ENCODE peak calls at places on chromosomes 16 and 17, in seven cellular contexts. One of them, this sample, is unnamed.

GRCh38 chr17:52158450-52159042 is at the start of gene CA10:
- DNase-seq in choroid plexus epithelial cell: no peak
- DNase-seq in heart left ventricle: no peak
- DNase-seq in GM06990: no peak
- DNase-seq in Peyer's patch: no peak
- DNase-seq in right atrium auricular region: no peak
- DNase-seq in IMR-90: no peak
- DNase-seq in this sample: no peak

GRCh38 chr16:1794221-1794871 is 841 bp upstream of the IGFALS start:
- DNase-seq in Peyer's patch: no peak
- DNase-seq in IMR-90: no peak
- DNase-seq in GM06990: peak
- DNase-seq in choroid plexus epithelial cell: no peak
- DNase-seq in heart left ventricle: peak
- DNase-seq in right atrium auricular region: no peak
- DNase-seq in this sample: no peak

GRCh38 chr17:42111901-42112551 is 488 bp downstream of the DHX58 start:
- DNase-seq in heart left ventricle: no peak
- DNase-seq in GM06990: no peak
- DNase-seq in Peyer's patch: no peak
- DNase-seq in right atrium auricular region: no peak
- DNase-seq in choroid plexus epithelial cell: peak
- DNase-seq in IMR-90: peak
- DNase-seq in this sample: peak

GRCh38 chr16:85329059-85329812 is 217.0 kb upstream of the CIBAR2 start:
- DNase-seq in heart left ventricle: no peak
- DNase-seq in GM06990: no peak
- DNase-seq in Peyer's patch: no peak
- DNase-seq in IMR-90: peak
- DNase-seq in right atrium auricular region: no peak
- DNase-seq in choroid plexus epithelial cell: peak
- DNase-seq in this sample: no peak

GRCh38 chr17:31900877-31901276 is 631 bp downstream of the UTP6 start:
- DNase-seq in heart left ventricle: no peak
- DNase-seq in GM06990: no peak
- DNase-seq in Peyer's patch: no peak
- DNase-seq in right atrium auricular region: no peak
- DNase-seq in choroid plexus epithelial cell: peak
- DNase-seq in IMR-90: peak
- DNase-seq in this sample: no peak

GRCh38 chr17:50170662-50171370 is 5.0 kb downstream of the SGCA start:
- DNase-seq in Peyer's patch: no peak
- DNase-seq in GM06990: no peak
- DNase-seq in IMR-90: no peak
- DNase-seq in choroid plexus epithelial cell: no peak
- DNase-seq in right atrium auricular region: no peak
- DNase-seq in heart left ventricle: peak
- DNase-seq in this sample: no peak

GRCh38 chr17:63075969-63076368 is 109.9 kb downstream of the TANC2 start:
- DNase-seq in IMR-90: peak
- DNase-seq in heart left ventricle: no peak
- DNase-seq in right atrium auricular region: no peak
- DNase-seq in choroid plexus epithelial cell: no peak
- DNase-seq in GM06990: no peak
- DNase-seq in Peyer's patch: no peak
- DNase-seq in this sample: no peak

GRCh38 chr16:11129378-11129781 is 126.6 kb downstream of the SOCS1 start:
- DNase-seq in heart left ventricle: no peak
- DNase-seq in IMR-90: no peak
- DNase-seq in Peyer's patch: no peak
- DNase-seq in GM06990: no peak
- DNase-seq in right atrium auricular region: no peak
- DNase-seq in choroid plexus epithelial cell: no peak
- DNase-seq in this sample: no peak

GRCh38 chr16:68367034-68367433 is 56.2 kb downstream of the PRMT7 start:
- DNase-seq in IMR-90: peak
- DNase-seq in heart left ventricle: no peak
- DNase-seq in choroid plexus epithelial cell: peak
- DNase-seq in right atrium auricular region: no peak
- DNase-seq in Peyer's patch: peak
- DNase-seq in GM06990: no peak
- DNase-seq in this sample: peak

GRCh38 chr17:2123467-2124251 is 68.8 kb downstream of the HIC1 start:
- DNase-seq in Peyer's patch: no peak
- DNase-seq in GM06990: peak
- DNase-seq in IMR-90: peak
- DNase-seq in right atrium auricular region: no peak
- DNase-seq in choroid plexus epithelial cell: peak
- DNase-seq in heart left ventricle: peak
- DNase-seq in this sample: no peak

GRCh38 chr17:51119415-51120356 is 982 bp downstream of the SPAG9 start:
- DNase-seq in heart left ventricle: no peak
- DNase-seq in right atrium auricular region: peak
- DNase-seq in choroid plexus epithelial cell: peak
- DNase-seq in Peyer's patch: peak
- DNase-seq in GM06990: peak
- DNase-seq in IMR-90: peak
- DNase-seq in this sample: peak

GRCh38 chr16:71811261-71811803 is 2.7 kb upstream of the AP1G1 start:
- DNase-seq in choroid plexus epithelial cell: peak
- DNase-seq in GM06990: no peak
- DNase-seq in heart left ventricle: no peak
- DNase-seq in IMR-90: peak
- DNase-seq in right atrium auricular region: no peak
- DNase-seq in Peyer's patch: no peak
- DNase-seq in this sample: no peak

GRCh38 chr17:19016881-19017280 is 12.3 kb upstream of the FAM83G start:
- DNase-seq in IMR-90: no peak
- DNase-seq in choroid plexus epithelial cell: no peak
- DNase-seq in Peyer's patch: no peak
- DNase-seq in GM06990: no peak
- DNase-seq in heart left ventricle: no peak
- DNase-seq in right atrium auricular region: no peak
- DNase-seq in this sample: no peak

GRCh38 chr17:64212122-64212521 is 50.9 kb downstream of the TEX2 start:
- DNase-seq in choroid plexus epithelial cell: peak
- DNase-seq in right atrium auricular region: no peak
- DNase-seq in Peyer's patch: no peak
- DNase-seq in heart left ventricle: no peak
- DNase-seq in IMR-90: peak
- DNase-seq in GM06990: no peak
- DNase-seq in this sample: no peak

GRCh38 chr17:64125937-64126336 is 4.0 kb downstream of the ERN1 start:
- DNase-seq in right atrium auricular region: no peak
- DNase-seq in choroid plexus epithelial cell: no peak
- DNase-seq in GM06990: no peak
- DNase-seq in heart left ventricle: no peak
- DNase-seq in IMR-90: no peak
- DNase-seq in Peyer's patch: no peak
- DNase-seq in this sample: no peak

GRCh38 chr17:75516619-75517276 is 420 bp downstream of the TSEN54 start:
- DNase-seq in right atrium auricular region: no peak
- DNase-seq in Peyer's patch: peak
- DNase-seq in IMR-90: no peak
- DNase-seq in GM06990: peak
- DNase-seq in heart left ventricle: peak
- DNase-seq in choroid plexus epithelial cell: no peak
- DNase-seq in this sample: no peak

GRCh38 chr17:2056221-2057129 is 1.6 kb downstream of the HIC1 start:
- DNase-seq in GM06990: peak
- DNase-seq in IMR-90: peak
- DNase-seq in choroid plexus epithelial cell: peak
- DNase-seq in right atrium auricular region: no peak
- DNase-seq in heart left ventricle: peak
- DNase-seq in Peyer's patch: no peak
- DNase-seq in this sample: peak

GRCh38 chr17:44363613-44364159 is at the start of gene FAM171A2:
- DNase-seq in heart left ventricle: peak
- DNase-seq in IMR-90: peak
- DNase-seq in GM06990: peak
- DNase-seq in choroid plexus epithelial cell: peak
- DNase-seq in Peyer's patch: peak
- DNase-seq in right atrium auricular region: no peak
- DNase-seq in this sample: peak

GRCh38 chr16:24915019-24915418 is 69.3 kb downstream of the SLC5A11 start:
- DNase-seq in heart left ventricle: no peak
- DNase-seq in choroid plexus epithelial cell: no peak
- DNase-seq in Peyer's patch: no peak
- DNase-seq in right atrium auricular region: no peak
- DNase-seq in IMR-90: no peak
- DNase-seq in GM06990: no peak
- DNase-seq in this sample: no peak

GRCh38 chr16:25093208-25094061 is 18.1 kb upstream of the LCMT1 start:
- DNase-seq in Peyer's patch: no peak
- DNase-seq in right atrium auricular region: no peak
- DNase-seq in heart left ventricle: no peak
- DNase-seq in IMR-90: no peak
- DNase-seq in GM06990: peak
- DNase-seq in choroid plexus epithelial cell: no peak
- DNase-seq in this sample: no peak

GRCh38 chr17:72517413-72518237 is 396.8 kb downstream of the SOX9 start:
- DNase-seq in GM06990: no peak
- DNase-seq in IMR-90: no peak
- DNase-seq in Peyer's patch: no peak
- DNase-seq in heart left ventricle: no peak
- DNase-seq in choroid plexus epithelial cell: no peak
- DNase-seq in right atrium auricular region: no peak
- DNase-seq in this sample: no peak

GRCh38 chr16:67967956-67968439 is 439 bp downstream of the SLC12A4 start:
- DNase-seq in Peyer's patch: no peak
- DNase-seq in right atrium auricular region: no peak
- DNase-seq in choroid plexus epithelial cell: peak
- DNase-seq in heart left ventricle: peak
- DNase-seq in IMR-90: peak
- DNase-seq in GM06990: peak
- DNase-seq in this sample: no peak

GRCh38 chr16:66653581-66654350 is 42.8 kb downstream of the CMTM4 start:
- DNase-seq in choroid plexus epithelial cell: peak
- DNase-seq in Peyer's patch: no peak
- DNase-seq in right atrium auricular region: no peak
- DNase-seq in IMR-90: no peak
- DNase-seq in GM06990: no peak
- DNase-seq in heart left ventricle: no peak
- DNase-seq in this sample: no peak
- H3K4me3 ChIP-seq in choroid plexus epithelial cell: no peak
- H3K4me3 ChIP-seq in Peyer's patch: no peak
- H3K4me3 ChIP-seq in right atrium auricular region: no peak
- H3K4me3 ChIP-seq in IMR-90: no peak
- H3K4me3 ChIP-seq in GM06990: no peak
- H3K4me3 ChIP-seq in heart left ventricle: no peak
- H3K4me3 ChIP-seq in this sample: no peak

GRCh38 chr17:30238387-30239088 is 3.0 kb upstream of the SLC6A4 start:
- DNase-seq in GM06990: no peak
- DNase-seq in choroid plexus epithelial cell: no peak
- DNase-seq in heart left ventricle: no peak
- DNase-seq in Peyer's patch: no peak
- DNase-seq in IMR-90: no peak
- DNase-seq in right atrium auricular region: no peak
- DNase-seq in this sample: no peak
- TF ChIP-seq CTCF in GM06990: no peak
- TF ChIP-seq CTCF in choroid plexus epithelial cell: no peak
- TF ChIP-seq CTCF in heart left ventricle: no peak
- TF ChIP-seq CTCF in Peyer's patch: no peak
- TF ChIP-seq CTCF in IMR-90: no peak
- TF ChIP-seq CTCF in right atrium auricular region: no peak
- TF ChIP-seq CTCF in this sample: no peak

DNA sequence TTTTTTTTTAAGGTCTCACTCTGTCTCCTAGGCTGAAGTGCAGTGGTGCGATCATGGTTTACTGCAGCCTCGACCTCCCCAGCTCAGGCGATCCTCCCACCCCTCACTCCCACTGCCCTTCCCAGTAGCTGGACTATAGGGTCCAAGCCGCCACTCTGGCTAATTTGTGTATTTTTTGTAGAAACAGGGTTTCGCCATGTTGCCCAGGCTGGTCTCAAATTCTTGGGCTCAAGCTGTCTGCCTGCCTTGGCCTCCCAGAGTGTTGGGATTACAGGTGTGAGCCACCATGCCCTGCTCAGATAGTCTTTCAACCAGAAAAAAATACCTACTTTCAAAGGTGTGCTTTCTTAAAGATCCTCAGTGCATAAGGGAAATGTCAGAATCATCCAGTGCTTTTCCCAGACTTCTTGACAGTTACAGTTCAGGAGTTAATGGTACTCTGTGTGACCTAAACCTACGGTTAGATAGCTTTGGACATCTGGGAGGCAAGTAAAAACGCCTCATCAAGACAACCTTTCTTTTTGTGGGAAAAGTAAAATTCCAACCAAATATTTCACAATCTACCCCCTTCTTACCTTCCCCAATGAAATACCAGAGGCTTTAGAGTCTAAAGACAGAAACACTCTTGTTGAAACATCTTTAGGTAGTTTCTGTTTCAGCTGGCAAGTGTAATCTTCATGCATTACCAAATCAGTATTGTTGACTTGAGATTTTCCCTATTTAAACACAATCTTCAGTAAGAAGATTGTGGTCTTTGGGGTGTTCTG is 6.8 kb downstream of the RSPRY1 start:
- DNase-seq in heart left ventricle: no peak
- DNase-seq in IMR-90: peak
- DNase-seq in choroid plexus epithelial cell: peak
- DNase-seq in right atrium auricular region: no peak
- DNase-seq in Peyer's patch: no peak
- DNase-seq in GM06990: no peak
- DNase-seq in this sample: no peak
- H3K4me3 ChIP-seq in heart left ventricle: no peak
- H3K4me3 ChIP-seq in IMR-90: no peak
- H3K4me3 ChIP-seq in choroid plexus epithelial cell: peak
- H3K4me3 ChIP-seq in right atrium auricular region: no peak
- H3K4me3 ChIP-seq in Peyer's patch: no peak
- H3K4me3 ChIP-seq in GM06990: no peak
- H3K4me3 ChIP-seq in this sample: no peak

DNA sequence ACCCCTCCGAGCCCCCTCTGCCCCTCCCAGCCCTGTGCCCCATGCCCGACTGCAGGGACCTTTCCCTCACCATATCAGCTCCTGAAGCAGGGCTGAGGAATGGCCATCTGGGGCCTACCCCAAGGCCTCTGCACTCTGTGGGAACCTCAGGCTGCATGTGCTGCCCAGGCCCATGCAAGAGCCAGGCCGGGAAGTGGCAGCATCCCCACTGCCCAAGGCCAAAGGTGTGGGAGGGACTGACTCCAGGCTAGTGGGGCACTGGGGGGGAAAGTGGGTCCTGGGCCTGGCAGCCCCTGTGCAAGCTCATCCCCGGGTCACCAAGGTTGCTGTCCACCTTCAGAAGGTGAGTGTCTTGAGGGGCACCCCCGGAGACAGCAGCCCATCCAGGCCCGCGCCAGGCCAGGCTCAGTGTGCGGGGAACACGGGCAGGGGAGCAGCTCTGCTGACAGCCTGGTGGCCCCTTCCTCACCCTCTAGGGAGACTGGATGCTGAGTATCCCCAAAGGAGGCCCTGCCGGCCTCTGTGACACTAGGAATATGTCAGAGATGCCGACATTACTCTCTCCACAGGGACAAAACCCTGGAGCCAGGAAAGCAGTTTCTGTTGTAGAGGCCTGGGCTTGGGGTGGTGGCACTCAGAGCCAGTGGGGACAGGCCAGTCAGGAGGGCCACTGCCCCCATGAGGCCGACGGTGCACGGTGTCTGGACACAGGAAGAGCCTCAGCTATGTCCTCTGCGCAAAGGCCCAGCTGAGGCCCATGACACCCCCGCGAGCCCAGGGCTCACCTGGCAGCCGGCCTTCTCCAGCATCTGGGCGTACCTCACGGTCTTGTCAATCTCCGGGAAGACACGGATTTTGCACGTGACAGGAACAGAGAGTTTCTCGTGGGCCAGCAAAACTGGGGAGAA is 3.3 kb downstream of the DUS1L start:
- DNase-seq in right atrium auricular region: no peak
- DNase-seq in Peyer's patch: no peak
- DNase-seq in IMR-90: no peak
- DNase-seq in heart left ventricle: peak
- DNase-seq in choroid plexus epithelial cell: no peak
- DNase-seq in GM06990: peak
- DNase-seq in this sample: no peak
- TF ChIP-seq CTCF in right atrium auricular region: no peak
- TF ChIP-seq CTCF in Peyer's patch: no peak
- TF ChIP-seq CTCF in IMR-90: no peak
- TF ChIP-seq CTCF in heart left ventricle: no peak
- TF ChIP-seq CTCF in choroid plexus epithelial cell: no peak
- TF ChIP-seq CTCF in GM06990: no peak
- TF ChIP-seq CTCF in this sample: no peak